ENCODE peak calls at places on chromosomes 4 and X, in five cellular contexts. Q is OCI-LY7, R is mammary epithelial cell, Y is A549, U is fibroblast of lung. N is an unnamed sample.

GRCh38 chr4:174053895-174054294 is 229.6 kb downstream of the FBXO8 start:
- DNase-seq in U (no peak), Y (no peak), R (no peak), Q (no peak), N (no peak)

GRCh38 chr4:105894570-105895323 is 524 bp upstream of the NPNT start:
- DNase-seq in R (peak), Y (no peak), U (peak), Q (no peak), N (no peak)

GRCh38 chr4:179195887-179196286 is 1753.7 kb upstream of the AGA start:
- DNase-seq in U (no peak), R (no peak), Y (no peak), Q (no peak), N (no peak)

GRCh38 chrX:18348047-18348446 is 6.4 kb downstream of the SCML2 start:
- DNase-seq in Y (no peak), Q (no peak), U (peak), R (no peak), N (no peak)

GRCh38 chrX:341541-342101 is 23.0 kb upstream of the GTPBP6 start:
- DNase-seq in Q (no peak), R (no peak), Y (no peak), U (no peak), N (no peak)

GRCh38 chr4:81632581-81633247 is 161.0 kb upstream of the RASGEF1B start:
- DNase-seq in Q (no peak), Y (no peak), U (no peak), R (peak), N (no peak)

GRCh38 chr4:95640337-95640736 is 91.6 kb upstream of the UNC5C start:
- DNase-seq in Q (no peak), U (no peak), Y (no peak), R (no peak), N (no peak)

GRCh38 chr4:39846135-39846534 is 131.6 kb downstream of the PDS5A start:
- DNase-seq in Y (no peak), R (peak), Q (no peak), U (peak), N (no peak)

GRCh38 chrX:105533951-105534350 is 288.4 kb upstream of the NRK start:
- DNase-seq in U (peak), Q (no peak), R (no peak), Y (no peak), N (no peak)

GRCh38 chr4:52925531-52925968 is 63.4 kb downstream of the RASL11B start:
- DNase-seq in Q (no peak), R (no peak), Y (no peak), U (no peak), N (no peak)

GRCh38 chr4:185470503-185471195 is 884 bp downstream of the CCDC110 start:
- DNase-seq in U (peak), Y (peak), Q (peak), R (peak), N (no peak)

GRCh38 chr4:115834441-115834840 is 721.0 kb upstream of the NDST4 start:
- DNase-seq in Q (no peak), R (no peak), U (no peak), Y (no peak), N (no peak)

GRCh38 chr4:20652226-20652836 is 47.9 kb upstream of the PACRGL start:
- DNase-seq in U (peak), R (no peak), Y (no peak), Q (no peak), N (peak)

GRCh38 chrX:107731831-107732502 is 43.6 kb downstream of the TSC22D3 start:
- DNase-seq in Q (no peak), R (peak), Y (peak), U (peak), N (no peak)

GRCh38 chr4:151606061-151606460 is 154.7 kb downstream of the GATB start:
- DNase-seq in Y (no peak), U (no peak), R (no peak), Q (no peak), N (no peak)

GRCh38 chr4:175435437-175435836 is 376.6 kb downstream of the GPM6A start:
- DNase-seq in Q (peak), Y (no peak), U (peak), R (no peak), N (no peak)

GRCh38 chrX:37578045-37578444 is 6.6 kb downstream of the LANCL3 start:
- DNase-seq in Y (no peak), R (peak), Q (no peak), U (no peak), N (no peak)

GRCh38 chr4:31741321-31741720 is 1021.2 kb downstream of the PCDH7 start:
- DNase-seq in Q (no peak), R (no peak), U (peak), Y (no peak), N (no peak)

GRCh38 chr4:25861951-25862410 is 807 bp downstream of the SEL1L3 start:
- DNase-seq in U (peak), R (no peak), Q (peak), Y (peak), N (peak)

GRCh38 chrX:74408310-74408709 is 13.0 kb upstream of the SLC16A2 start:
- DNase-seq in R (no peak), Q (no peak), U (no peak), Y (no peak), N (no peak)

GRCh38 chr4:145279122-145279960 is 99.0 kb upstream of the OTUD4 start:
- DNase-seq in U (peak), Q (no peak), Y (no peak), R (peak), N (no peak)

GRCh38 chr4:164540987-164541386 is 212.9 kb upstream of the SMIM31 start:
- DNase-seq in Y (no peak), Q (no peak), R (no peak), U (no peak), N (no peak)

GRCh38 chr4:54548831-54549460 is 108.8 kb upstream of the KIT start:
- DNase-seq in Q (no peak), U (no peak), Y (no peak), R (no peak), N (no peak)

GRCh38 chr4:110412354-110412753 is 63.6 kb upstream of the ENPEP start:
- DNase-seq in Q (no peak), Y (no peak), R (no peak), U (peak), N (no peak)

GRCh38 chr4:82903737-82904136 is 3.2 kb downstream of the THAP9 start:
- DNase-seq in R (no peak), U (no peak), Q (no peak), Y (no peak), N (no peak)

GRCh38 chrX:24981030-24981429 is 34.7 kb downstream of the ARX start:
- DNase-seq in Y (no peak), U (no peak), Q (no peak), R (peak), N (no peak)

GRCh38 chr4:76894537-76894936 is 3.4 kb downstream of the SOWAHB start:
- DNase-seq in Y (no peak), R (no peak), U (no peak), Q (no peak), N (no peak)

GRCh38 chr4:53119685-53120084 is 246.2 kb downstream of the SCFD2 start:
- DNase-seq in R (peak), Y (no peak), Q (no peak), U (peak), N (no peak)

GRCh38 chr4:134470544-134470943 is 269.0 kb upstream of the PABPC4L start:
- DNase-seq in U (peak), Y (no peak), Q (no peak), R (no peak), N (peak)

GRCh38 chr4:71294301-71294700 is 44.5 kb upstream of the SLC4A4 start:
- DNase-seq in R (no peak), Y (no peak), Q (no peak), U (peak), N (no peak)

GRCh38 chrX:109886122-109886761 is 116.7 kb upstream of the TMEM164 start:
- DNase-seq in U (peak), Q (peak), R (peak), Y (peak), N (peak)

GRCh38 chrX:72028701-72029470 is 102.8 kb downstream of the RTL5 start:
- DNase-seq in Y (no peak), Q (no peak), R (no peak), U (no peak), N (no peak)

GRCh38 chrX:70386240-70386639 is 36.9 kb upstream of the GDPD2 start:
- DNase-seq in U (peak), R (no peak), Y (no peak), Q (no peak), N (no peak)

GRCh38 chr4:577499-578450 is 1.7 kb upstream of the TMEM271 start:
- DNase-seq in U (peak), R (peak), Y (no peak), Q (no peak), N (peak)

DNA sequence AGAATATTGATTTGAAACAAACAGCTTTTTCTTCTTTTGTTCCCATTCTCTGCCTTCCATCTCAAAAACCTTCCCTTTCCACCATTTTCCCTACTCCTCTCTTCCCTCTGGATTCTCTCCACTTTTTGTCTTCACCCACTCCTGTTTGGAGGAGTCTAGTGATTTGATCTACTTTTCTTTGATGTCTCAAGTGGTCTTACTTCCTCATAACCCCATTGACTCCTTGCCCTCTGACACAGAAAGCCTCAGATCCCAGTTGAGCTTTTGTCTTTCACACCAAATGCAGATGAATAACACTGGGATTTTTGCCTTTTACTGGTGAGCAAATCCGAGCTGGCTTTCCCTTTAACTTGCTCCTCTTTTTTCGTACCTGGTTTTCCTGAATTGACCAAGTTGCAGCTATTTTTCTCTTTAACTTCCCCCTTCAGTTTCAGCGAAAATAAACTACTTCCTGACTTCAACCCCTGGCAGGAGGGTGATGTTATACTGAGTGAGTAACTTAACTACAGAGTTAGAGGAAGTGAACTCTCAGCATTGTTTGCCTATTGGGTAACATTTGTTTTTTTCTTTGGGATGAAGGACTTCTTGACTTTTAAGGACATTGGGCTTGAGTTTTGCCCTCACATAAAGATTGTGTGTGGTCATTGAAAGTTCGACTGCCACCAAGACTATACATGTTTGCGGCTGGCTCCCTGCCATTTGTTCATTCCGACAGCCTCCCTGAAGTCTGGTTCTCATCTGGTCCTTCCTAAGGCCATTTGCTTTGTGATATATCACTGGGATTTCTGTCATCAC is 392.8 kb upstream of the NR3C2 start:
- DNase-seq in R (peak), U (peak), Y (no peak), Q (peak), N (no peak)
- H3K4me2 ChIP-seq in R (no peak), U (no peak), Y (no peak), Q (peak), N (no peak)

GRCh38 chr4:99648321-99648720 is 9.3 kb downstream of the C4orf54 start:
- DNase-seq in R (no peak), Q (no peak), Y (no peak), U (no peak), N (no peak)
- H3K4me2 ChIP-seq in R (no peak), Q (no peak), Y (no peak), U (no peak), N (peak)

DNA sequence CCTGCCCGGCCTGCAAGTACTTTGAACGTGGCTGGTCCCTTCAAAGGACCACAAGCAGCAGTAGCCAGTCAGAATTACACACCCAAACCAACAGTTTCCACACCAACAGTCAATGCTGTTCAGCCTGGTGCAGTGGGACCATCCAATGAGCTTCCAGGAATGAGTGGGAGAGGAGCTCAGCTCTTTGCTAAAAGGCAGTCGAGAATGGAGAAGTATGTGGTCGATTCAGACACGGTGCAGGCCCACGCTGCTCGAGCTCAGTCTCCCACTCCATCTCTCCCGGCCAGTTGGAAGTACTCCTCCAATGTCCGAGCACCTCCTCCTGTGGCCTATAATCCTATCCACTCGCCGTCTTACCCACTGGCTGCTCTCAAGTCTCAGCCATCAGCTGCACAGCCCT is 104.4 kb upstream of the MYOZ2 start:
- DNase-seq in Y (no peak), R (no peak), Q (no peak), U (no peak), N (no peak)
- H3K4me2 ChIP-seq in Y (no peak), R (no peak), Q (no peak), U (no peak), N (no peak)

GRCh38 chr4:184355111-184355604 is 119.2 kb downstream of the IRF2 start:
- DNase-seq in R (peak), U (peak), Q (peak), Y (no peak), N (no peak)
- H3K4me2 ChIP-seq in R (peak), U (peak), Q (peak), Y (no peak), N (no peak)

N was measured in Karpas-422.